ENCODE peak calls at places on chromosomes 6 and 20, in nine cellular contexts. J is HAP-1; D is cardiac muscle cell; U is CD8-positive, alpha-beta T cell; E is spleen; A is lung; O is right cardiac atrium; W is CD8-positive, alpha-beta memory T cell; Q is psoas muscle. B is an unnamed sample.
A peak's percentile ranks its signal among the peaks of the same experiment; 100 is the strongest.

GRCh38 chr20:33822423-33822822 is 11.3 kb downstream of the CHMP4B start:
- DNase-seq in J (no peak), D (no peak), U (no peak), E (no peak), A (no peak), O (no peak), W (no peak), Q (no peak), B (no peak)

GRCh38 chr6:163356324-163356723 is 58.2 kb upstream of the QKI start:
- DNase-seq in J (peak; percentile 33), D (peak; percentile 51), U (no peak), E (no peak), A (no peak), O (peak; percentile 71), W (no peak), Q (peak; percentile 83), B (no peak)

GRCh38 chr20:1440024-1440423 is 26.6 kb downstream of the NSFL1C start:
- DNase-seq in J (no peak), D (no peak), U (no peak), E (no peak), A (no peak), O (no peak), W (no peak), Q (no peak), B (no peak)

GRCh38 chr6:157644043-157644810 is 178.8 kb upstream of the SNX9 start:
- DNase-seq in J (no peak), D (no peak), U (no peak), E (no peak), A (no peak), O (peak; percentile 32), W (peak; percentile 7), Q (no peak), B (no peak)

GRCh38 chr6:162726997-162727346 is 594 bp downstream of the PRKN start:
- DNase-seq in J (peak; percentile 21), D (peak; percentile 22), U (no peak), E (no peak), A (no peak), O (no peak), W (no peak), Q (no peak), B (no peak)

GRCh38 chr20:48482790-48483189 is 345.0 kb downstream of the PREX1 start:
- DNase-seq in J (no peak), D (no peak), U (no peak), E (no peak), A (no peak), O (no peak), W (no peak), Q (no peak), B (no peak)

GRCh38 chr20:47870475-47870874 is 85.2 kb upstream of the SULF2 start:
- DNase-seq in J (no peak), D (no peak), U (no peak), E (no peak), A (no peak), O (no peak), W (no peak), Q (no peak), B (no peak)

GRCh38 chr6:119727504-119728219 is 378.1 kb upstream of the MAN1A1 start:
- DNase-seq in J (no peak), D (no peak), U (no peak), E (no peak), A (no peak), O (no peak), W (no peak), Q (no peak), B (no peak)

GRCh38 chr20:34215711-34216381 is 25.4 kb upstream of the ASIP start:
- DNase-seq in J (peak; percentile 66), D (peak; percentile 96), U (peak; percentile 7), E (peak; percentile 89), A (peak; percentile 85), O (peak; percentile 85), W (no peak), Q (peak; percentile 96), B (no peak)

GRCh38 chr20:25984933-25985332 is 288.3 kb upstream of the ZNF337 start:
- DNase-seq in J (no peak), D (peak; percentile 19), U (peak; percentile 35), E (peak; percentile 75), A (no peak), O (peak; percentile 77), W (no peak), Q (peak; percentile 69), B (no peak)

GRCh38 chr6:85047818-85048217 is 283.4 kb upstream of the TBX18 start:
- DNase-seq in J (no peak), D (no peak), U (no peak), E (no peak), A (no peak), O (no peak), W (no peak), Q (no peak), B (no peak)

GRCh38 chr20:31704225-31705119 is 18.2 kb downstream of the BCL2L1 start:
- DNase-seq in J (peak; percentile 50), D (no peak), U (no peak), E (no peak), A (peak; percentile 73), O (peak; percentile 22), W (no peak), Q (no peak), B (no peak)

GRCh38 chr20:3312940-3313656 is 74.1 kb upstream of the SLC4A11 start:
- DNase-seq in J (peak; percentile 12), D (no peak), U (no peak), E (no peak), A (no peak), O (no peak), W (no peak), Q (no peak), B (no peak)

GRCh38 chr6:121615493-121615892 is 180.0 kb downstream of the GJA1 start:
- DNase-seq in J (no peak), D (no peak), U (no peak), E (no peak), A (no peak), O (no peak), W (no peak), Q (no peak), B (no peak)

GRCh38 chr20:54407446-54407845 is 67.9 kb upstream of the DOK5 start:
- DNase-seq in J (no peak), D (no peak), U (no peak), E (no peak), A (no peak), O (no peak), W (no peak), Q (no peak), B (no peak)

GRCh38 chr6:138410048-138410735 is 6.2 kb downstream of the HEBP2 start:
- DNase-seq in J (no peak), D (no peak), U (no peak), E (no peak), A (peak; percentile 44), O (peak; percentile 41), W (no peak), Q (no peak), B (no peak)

GRCh38 chr6:95087394-95088097 is 489.8 kb upstream of the MANEA start:
- DNase-seq in J (peak; percentile 73), D (peak; percentile 86), U (no peak), E (no peak), A (no peak), O (no peak), W (no peak), Q (no peak), B (no peak)

GRCh38 chr20:33096921-33097320 is 17.5 kb downstream of the BPIFB4 start:
- DNase-seq in J (no peak), D (no peak), U (no peak), E (no peak), A (no peak), O (peak; percentile 58), W (no peak), Q (no peak), B (no peak)

GRCh38 chr6:96702626-96703025 is 134.7 kb downstream of the GPR63 start:
- DNase-seq in J (no peak), D (no peak), U (no peak), E (no peak), A (no peak), O (no peak), W (no peak), Q (no peak), B (no peak)

DNA sequence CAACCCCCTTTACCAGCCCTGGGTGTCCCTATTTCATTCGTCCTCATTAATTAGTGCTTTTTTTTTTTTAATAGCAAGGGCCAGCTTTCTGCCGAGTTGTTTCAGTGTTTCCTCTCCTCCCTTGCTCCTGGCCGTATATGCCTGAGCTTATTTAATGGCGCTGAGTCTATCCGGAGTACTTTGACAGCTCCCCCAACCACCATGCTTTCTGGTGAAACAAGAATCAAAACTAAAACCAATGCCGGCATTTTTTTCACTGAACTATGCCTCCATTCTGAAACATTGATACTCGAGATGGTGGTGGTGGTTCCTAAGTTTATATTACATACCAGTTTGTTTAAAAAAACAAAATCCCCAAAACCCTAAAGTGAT is 1.2 kb downstream of the DCBLD1 start:
- DNase-seq in J (peak; percentile 39), D (peak; percentile 35), U (no peak), E (no peak), A (no peak), O (no peak), W (peak; percentile 13), Q (no peak), B (no peak)
- H3K4me3 ChIP-seq in J (peak overlapping the region; percentile 71), D (peak overlapping the region; percentile 42), U (peak overlapping the region; percentile 72), E (peak overlapping the region; percentile 73), A (peak overlapping the region; percentile 48), O (peak overlapping the region; percentile 71), W (peak overlapping the region; percentile 72), Q (peak overlapping the region; percentile 88), B (peak overlapping the region; percentile 65)

DNA sequence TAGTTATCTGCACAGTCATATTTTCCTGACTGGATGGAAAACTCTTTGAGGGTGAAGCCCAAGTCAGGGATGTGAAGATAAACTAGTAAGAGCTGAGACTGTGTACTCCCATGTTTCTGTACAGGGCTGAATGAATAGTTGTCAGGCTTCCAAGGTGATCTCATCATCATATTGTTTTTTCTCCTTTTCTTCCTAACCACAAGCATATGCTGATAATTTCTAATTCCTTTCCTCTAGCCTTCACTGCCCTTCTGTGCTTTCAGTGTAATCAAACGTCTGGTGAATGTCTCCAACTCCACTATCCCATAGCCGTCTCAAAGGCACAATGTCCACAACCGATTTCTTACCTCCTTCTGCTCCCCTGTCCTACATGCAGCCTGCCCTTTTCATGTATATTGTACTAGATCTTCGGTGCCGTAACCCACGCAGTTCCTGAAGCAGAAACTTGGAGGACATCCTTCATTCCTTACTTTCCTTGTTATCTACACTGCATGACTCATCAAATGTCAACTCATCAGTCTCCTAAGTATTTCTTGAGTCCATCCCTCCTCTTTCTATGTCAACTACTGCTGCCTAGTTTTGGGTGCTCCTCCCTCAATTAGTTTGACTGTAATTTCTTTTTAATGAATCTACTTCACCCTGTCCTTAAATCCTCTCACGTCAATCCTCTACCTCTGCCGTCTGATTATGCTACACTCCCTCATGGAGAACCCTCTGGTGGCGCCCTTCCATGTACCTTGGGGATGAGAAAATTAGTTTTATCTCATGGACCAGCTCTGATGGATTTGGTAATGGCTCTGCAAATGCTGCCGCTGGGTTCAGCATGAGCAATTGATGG is 21.9 kb downstream of the NCOA7 start:
- DNase-seq in J (no peak), D (no peak), U (no peak), E (no peak), A (no peak), O (no peak), W (no peak), Q (no peak), B (no peak)
- H3K4me1 ChIP-seq in J (peaks cover 4% of the 10 kb centered on the region), D (peaks cover 8% of the 10 kb centered on the region), U (peaks cover 4% of the 10 kb centered on the region), E (peaks cover 88% of the 10 kb centered on the region), A (peaks cover 15% of the 10 kb centered on the region), O (peaks cover 9% of the 10 kb centered on the region), W (no peaks in the 10 kb centered on the region), Q (no peaks in the 10 kb centered on the region), B (peaks cover 4% of the 10 kb centered on the region)

GRCh38 chr20:62368629-62369507 is 1.8 kb upstream of the LAMA5 start:
- DNase-seq in J (peak; percentile 82), D (peak; percentile 77), U (no peak), E (no peak), A (peak; percentile 72), O (peak; percentile 47), W (no peak), Q (peak; percentile 75), B (no peak)
- H3K4me3 ChIP-seq in J (no peak overlapping the region), D (peak overlapping the region; percentile 10), U (no peak overlapping the region), E (peak overlapping the region; percentile 76), A (no peak overlapping the region), O (no peak overlapping the region), W (no peak overlapping the region), Q (peak overlapping the region; percentile 75), B (no peak overlapping the region)

GRCh38 chr6:144153971-144154370 is 3.7 kb downstream of the STX11 start:
- DNase-seq in J (no peak), D (no peak), U (no peak), E (no peak), A (no peak), O (no peak), W (no peak), Q (no peak), B (no peak)
- H3K4me1 ChIP-seq in J (peaks cover 5% of the 10 kb centered on the region), D (peaks cover 14% of the 10 kb centered on the region), U (peaks cover 5% of the 10 kb centered on the region), E (peaks cover 76% of the 10 kb centered on the region), A (peaks cover 7% of the 10 kb centered on the region), O (peaks cover 13% of the 10 kb centered on the region), W (peaks cover 17% of the 10 kb centered on the region), Q (no peaks in the 10 kb centered on the region), B (no peaks in the 10 kb centered on the region)